ENCODE peak calls at places on chromosomes 2 and 18, in eight cellular contexts. Q is astrocyte of the cerebellum, X is RWPE1, G is COR-L47, W is anterior cingulate cortex, Y is Calu3, R is ELR, A is SW480. O is an unnamed sample.

GRCh38 chr2:14350856-14351255 is 281.7 kb upstream of the LRATD1 start:
- DNase-seq in G (no peak), W (no peak), Y (no peak), X (no peak), Q (no peak), A (no peak), R (peak), O (no peak)

GRCh38 chr2:23454501-23455120 is 69.6 kb downstream of the KLHL29 start:
- DNase-seq in A (no peak), Q (no peak), X (no peak), Y (no peak), G (no peak), W (no peak), R (no peak), O (no peak)

GRCh38 chr2:28349546-28350165 is 43.0 kb upstream of the FOSL2 start:
- DNase-seq in Q (no peak), A (no peak), W (no peak), Y (no peak), X (no peak), G (no peak), R (no peak), O (no peak)

GRCh38 chr2:160583162-160583522 is 89.5 kb upstream of the RBMS1 start:
- DNase-seq in Q (peak), G (peak), W (no peak), R (no peak), X (no peak), A (no peak), Y (no peak), O (no peak)

GRCh38 chr2:70991142-70991541 is 3.5 kb downstream of the TEX261 start:
- DNase-seq in G (no peak), Y (no peak), W (no peak), Q (no peak), A (no peak), X (no peak), R (no peak), O (no peak)

GRCh38 chr2:86017901-86018896 is 87.5 kb downstream of the POLR1A start:
- DNase-seq in W (peak), G (no peak), R (peak), Q (no peak), Y (peak), X (peak), A (peak), O (no peak)

GRCh38 chr2:30421551-30422436 is 25.3 kb upstream of the LCLAT1 start:
- DNase-seq in Y (no peak), R (peak), X (no peak), A (peak), W (no peak), Q (peak), G (no peak), O (peak)

GRCh38 chr2:234973008-234973407 is 21.2 kb downstream of the SH3BP4 start:
- DNase-seq in Y (no peak), A (no peak), W (no peak), X (no peak), G (no peak), R (peak), Q (no peak), O (no peak)

GRCh38 chr2:199463000-199463692 is 5.4 kb upstream of the SATB2 start:
- DNase-seq in Y (peak), W (peak), G (peak), Q (no peak), X (peak), R (peak), A (peak), O (peak)

GRCh38 chr18:37176307-37176934 is 347.5 kb downstream of the KIAA1328 start:
- DNase-seq in Q (no peak), A (no peak), Y (peak), W (no peak), G (peak), X (peak), R (no peak), O (no peak)

GRCh38 chr2:10300328-10300920 is 2.3 kb upstream of the HPCAL1 start:
- DNase-seq in Y (no peak), W (no peak), G (no peak), Q (no peak), X (no peak), A (peak), R (no peak), O (no peak)

GRCh38 chr2:137199751-137200150 is 434.4 kb downstream of the THSD7B start:
- DNase-seq in G (no peak), A (no peak), W (no peak), Y (no peak), X (no peak), R (no peak), Q (no peak), O (no peak)

GRCh38 chr2:19434413-19434812 is 76.0 kb upstream of the OSR1 start:
- DNase-seq in Y (no peak), X (no peak), A (no peak), W (no peak), Q (no peak), R (no peak), G (no peak), O (no peak)

GRCh38 chr2:10400978-10401951 is 46.9 kb downstream of the ODC1 start:
- DNase-seq in Y (no peak), X (no peak), W (no peak), R (no peak), G (no peak), A (no peak), Q (no peak), O (no peak)

O was measured in H4.